ENCODE peak calls at places on chromosomes 5 and 9, in seven cellular contexts. U is cardiac muscle cell, P is NCI-H524, X is fibroblast of gingiva, K is Right ventricle myocardium superior, L is AG09319, B is heart left ventricle. F is an unnamed sample.
A peak's percentile ranks its signal among the peaks of the same experiment; 100 is the strongest.

GRCh38 chr5:31934156-31934555 is 240.0 kb downstream of the GOLPH3 start:
- DNase-seq in B (no peak), U (no peak), P (no peak), L (no peak), K (no peak), X (no peak), F (no peak)

GRCh38 chr5:8577792-8578191 is 708.8 kb downstream of the MTRR start:
- DNase-seq in K (no peak), L (no peak), B (no peak), P (no peak), X (no peak), U (no peak), F (no peak)

GRCh38 chr5:173055983-173056782 is at the start of gene CREBRF:
- DNase-seq in X (peak; percentile 96), L (peak; percentile 90), K (peak; percentile 99), P (peak; percentile 82), U (peak; percentile 97), B (peak; percentile 99), F (peak; percentile 100)

GRCh38 chr9:96604005-96604320 is 15.7 kb downstream of the CDC14B start:
- DNase-seq in U (no peak), L (no peak), X (peak; percentile 73), P (no peak), B (peak; percentile 45), K (no peak), F (no peak)

GRCh38 chr5:155844541-155844940 is 482.4 kb upstream of the SGCD start:
- DNase-seq in B (no peak), P (no peak), L (no peak), U (no peak), X (no peak), K (no peak), F (no peak)

GRCh38 chr9:12416736-12417135 is 276.4 kb upstream of the TYRP1 start:
- DNase-seq in L (no peak), U (no peak), X (no peak), B (no peak), K (no peak), P (no peak), F (no peak)

GRCh38 chr9:114995681-114996221 is 65.4 kb upstream of the TNFSF8 start:
- DNase-seq in B (no peak), X (no peak), P (peak; percentile 26), L (no peak), U (peak; percentile 90), K (peak; percentile 71), F (no peak)

GRCh38 chr5:105905392-105905791 is 1765.3 kb downstream of the EFNA5 start:
- DNase-seq in X (peak; percentile 46), B (no peak), U (no peak), L (no peak), K (no peak), P (no peak), F (no peak)

GRCh38 chr5:54719384-54720306 is 202.1 kb downstream of the SNX18 start:
- DNase-seq in P (no peak), B (peak; percentile 74), X (peak; percentile 63), U (peak; percentile 92), L (no peak), K (peak; percentile 65), F (no peak)

GRCh38 chr9:3370715-3371114 is 155.1 kb downstream of the RFX3 start:
- DNase-seq in K (no peak), X (no peak), B (no peak), P (no peak), U (no peak), L (no peak), F (no peak)

GRCh38 chr9:2559212-2560152 is 62.1 kb upstream of the VLDLR start:
- DNase-seq in X (peak; percentile 67), K (peak; percentile 88), U (no peak), L (peak; percentile 75), B (peak; percentile 92), P (peak; percentile 17), F (no peak)

GRCh38 chr9:34370970-34371880 is 5.5 kb downstream of the MYORG start:
- DNase-seq in K (no peak), B (no peak), L (no peak), P (no peak), U (no peak), X (no peak), F (peak; percentile 87)

GRCh38 chr5:117379521-117379920 is 804.9 kb upstream of the SEMA6A start:
- DNase-seq in X (no peak), L (no peak), U (no peak), B (no peak), P (no peak), K (no peak), F (no peak)

GRCh38 chr9:21812945-21813568 is 10.6 kb downstream of the MTAP start:
- DNase-seq in L (no peak), B (peak; percentile 64), P (peak; percentile 46), X (peak; percentile 72), K (peak; percentile 77), U (peak; percentile 73), F (no peak)

GRCh38 chr9:80552931-80553330 is 981.2 kb downstream of the TLE4 start:
- DNase-seq in L (no peak), P (no peak), X (peak; percentile 79), K (peak; percentile 30), U (no peak), B (peak; percentile 42), F (no peak)

GRCh38 chr5:104267282-104268015 is 704.9 kb upstream of the NUDT12 start:
- DNase-seq in X (no peak), K (no peak), P (no peak), U (no peak), L (no peak), B (no peak), F (no peak)

GRCh38 chr5:169561883-169562282 is 21.7 kb upstream of the SPDL1 start:
- DNase-seq in L (no peak), P (no peak), U (no peak), X (peak; percentile 2), K (no peak), B (no peak), F (no peak)

GRCh38 chr9:11735391-11735790 is 957.8 kb upstream of the TYRP1 start:
- DNase-seq in U (no peak), K (no peak), L (no peak), X (no peak), B (no peak), P (no peak), F (no peak)

GRCh38 chr9:126506361-126507317 is 107.1 kb upstream of the LMX1B start:
- DNase-seq in U (no peak), B (no peak), P (no peak), L (no peak), X (no peak), K (no peak), F (peak; percentile 64)

GRCh38 chr9:125146247-125146646 is 2.9 kb upstream of the SCAI start:
- DNase-seq in B (no peak), X (peak; percentile 89), U (no peak), L (peak; percentile 71), K (no peak), P (no peak), F (no peak)

GRCh38 chr9:27276182-27277030 is 20.5 kb downstream of the EQTN start:
- DNase-seq in K (no peak), P (peak; percentile 9), X (peak; percentile 27), B (no peak), U (peak; percentile 65), L (peak; percentile 11), F (no peak)

GRCh38 chr5:143086851-143087637 is 316.4 kb downstream of the NR3C1 start:
- DNase-seq in B (no peak), K (no peak), P (no peak), X (peak; percentile 60), L (no peak), U (peak; percentile 23), F (no peak)

GRCh38 chr9:4077499-4078102 is 222.3 kb downstream of the GLIS3 start:
- DNase-seq in L (peak; percentile 44), X (peak; percentile 81), P (no peak), K (peak; percentile 88), U (peak; percentile 53), B (peak; percentile 74), F (no peak)

GRCh38 chr9:37377688-37378612 is 44.5 kb upstream of the GRHPR start:
- DNase-seq in P (no peak), U (no peak), L (no peak), X (no peak), K (no peak), B (no peak), F (no peak)

GRCh38 chr5:14032944-14033343 is 88.5 kb upstream of the DNAH5 start:
- DNase-seq in L (no peak), P (no peak), B (no peak), X (peak; percentile 19), U (no peak), K (no peak), F (no peak)

GRCh38 chr9:32500768-32501167 is 25.2 kb downstream of the RIGI start:
- DNase-seq in B (no peak), L (no peak), P (no peak), K (no peak), U (no peak), X (no peak), F (no peak)

GRCh38 chr5:154369682-154370081 is 76.1 kb upstream of the SAP30L start:
- DNase-seq in K (no peak), P (no peak), X (peak; percentile 10), L (no peak), B (no peak), U (no peak), F (no peak)

GRCh38 chr9:72633966-72634365 is 112.6 kb downstream of the TMC1 start:
- DNase-seq in L (no peak), B (no peak), K (no peak), P (no peak), U (no peak), X (peak; percentile 13), F (no peak)

GRCh38 chr9:116547729-116548426 is 139.2 kb upstream of the TRIM32 start:
- DNase-seq in P (no peak), L (no peak), K (no peak), B (no peak), X (no peak), U (no peak), F (no peak)

GRCh38 chr5:91373600-91373999 is 9.5 kb downstream of the ARRDC3 start:
- DNase-seq in B (no peak), P (no peak), U (peak; percentile 33), L (no peak), X (no peak), K (no peak), F (no peak)

GRCh38 chr5:67215592-67216471 is 19.2 kb upstream of the CD180 start:
- DNase-seq in K (peak; percentile 94), P (no peak), X (no peak), B (peak; percentile 88), U (peak; percentile 91), L (no peak), F (no peak)